ENCODE peak calls at places on chromosomes 6 and 20, in seven cellular contexts. One of them, this sample, is unnamed.

GRCh38 chr6:147195987-147196386 is 8.2 kb upstream of the STXBP5 start:
- DNase-seq in RPMI8226: no peak
- DNase-seq in fibroblast of mammary gland: no peak
- DNase-seq in HS-27A: no peak
- DNase-seq in activated CD8-positive, alpha-beta memory T cell treated with anti-CD3 and anti-CD28 coated beads for 1 hour: no peak
- DNase-seq in stimulated activated CD4-positive, alpha-beta T cell treated with anti-CD3 and anti-CD28 coated beads, Interleukin-4, amount 100 ng/mL, for 24 hours: no peak
- DNase-seq in stomach: no peak
- DNase-seq in this sample: no peak

GRCh38 chr20:916125-916799 is at the start of gene ANGPT4:
- DNase-seq in RPMI8226: no peak
- DNase-seq in fibroblast of mammary gland: no peak
- DNase-seq in HS-27A: no peak
- DNase-seq in activated CD8-positive, alpha-beta memory T cell treated with anti-CD3 and anti-CD28 coated beads for 1 hour: no peak
- DNase-seq in stimulated activated CD4-positive, alpha-beta T cell treated with anti-CD3 and anti-CD28 coated beads, Interleukin-4, amount 100 ng/mL, for 24 hours: no peak
- DNase-seq in stomach: no peak
- DNase-seq in this sample: no peak

GRCh38 chr6:30013296-30013922 is 47.7 kb upstream of the POLR1H start:
- DNase-seq in RPMI8226: no peak
- DNase-seq in fibroblast of mammary gland: no peak
- DNase-seq in HS-27A: no peak
- DNase-seq in activated CD8-positive, alpha-beta memory T cell treated with anti-CD3 and anti-CD28 coated beads for 1 hour: no peak
- DNase-seq in stimulated activated CD4-positive, alpha-beta T cell treated with anti-CD3 and anti-CD28 coated beads, Interleukin-4, amount 100 ng/mL, for 24 hours: no peak
- DNase-seq in stomach: no peak
- DNase-seq in this sample: no peak

GRCh38 chr20:37984018-37984785 is 49.1 kb downstream of the TTI1 start:
- DNase-seq in RPMI8226: no peak
- DNase-seq in fibroblast of mammary gland: no peak
- DNase-seq in HS-27A: no peak
- DNase-seq in activated CD8-positive, alpha-beta memory T cell treated with anti-CD3 and anti-CD28 coated beads for 1 hour: no peak
- DNase-seq in stimulated activated CD4-positive, alpha-beta T cell treated with anti-CD3 and anti-CD28 coated beads, Interleukin-4, amount 100 ng/mL, for 24 hours: no peak
- DNase-seq in stomach: peak
- DNase-seq in this sample: no peak

GRCh38 chr6:5446362-5447075 is 185.2 kb downstream of the FARS2 start:
- DNase-seq in RPMI8226: no peak
- DNase-seq in fibroblast of mammary gland: peak
- DNase-seq in HS-27A: no peak
- DNase-seq in activated CD8-positive, alpha-beta memory T cell treated with anti-CD3 and anti-CD28 coated beads for 1 hour: no peak
- DNase-seq in stimulated activated CD4-positive, alpha-beta T cell treated with anti-CD3 and anti-CD28 coated beads, Interleukin-4, amount 100 ng/mL, for 24 hours: no peak
- DNase-seq in stomach: no peak
- DNase-seq in this sample: no peak

GRCh38 chr6:148935705-148936306 is 189.0 kb downstream of the UST start:
- DNase-seq in RPMI8226: no peak
- DNase-seq in fibroblast of mammary gland: peak
- DNase-seq in HS-27A: no peak
- DNase-seq in activated CD8-positive, alpha-beta memory T cell treated with anti-CD3 and anti-CD28 coated beads for 1 hour: no peak
- DNase-seq in stimulated activated CD4-positive, alpha-beta T cell treated with anti-CD3 and anti-CD28 coated beads, Interleukin-4, amount 100 ng/mL, for 24 hours: no peak
- DNase-seq in stomach: no peak
- DNase-seq in this sample: no peak

GRCh38 chr20:32709528-32710121 is 33.6 kb downstream of the COMMD7 start:
- DNase-seq in RPMI8226: no peak
- DNase-seq in fibroblast of mammary gland: no peak
- DNase-seq in HS-27A: no peak
- DNase-seq in activated CD8-positive, alpha-beta memory T cell treated with anti-CD3 and anti-CD28 coated beads for 1 hour: no peak
- DNase-seq in stimulated activated CD4-positive, alpha-beta T cell treated with anti-CD3 and anti-CD28 coated beads, Interleukin-4, amount 100 ng/mL, for 24 hours: no peak
- DNase-seq in stomach: no peak
- DNase-seq in this sample: no peak

GRCh38 chr20:4812216-4812615 is 90.5 kb downstream of the PRND start:
- DNase-seq in RPMI8226: peak
- DNase-seq in fibroblast of mammary gland: no peak
- DNase-seq in HS-27A: no peak
- DNase-seq in activated CD8-positive, alpha-beta memory T cell treated with anti-CD3 and anti-CD28 coated beads for 1 hour: no peak
- DNase-seq in stimulated activated CD4-positive, alpha-beta T cell treated with anti-CD3 and anti-CD28 coated beads, Interleukin-4, amount 100 ng/mL, for 24 hours: no peak
- DNase-seq in stomach: no peak
- DNase-seq in this sample: no peak

GRCh38 chr20:6709865-6710595 is 57.5 kb upstream of the BMP2 start:
- DNase-seq in RPMI8226: no peak
- DNase-seq in fibroblast of mammary gland: no peak
- DNase-seq in HS-27A: no peak
- DNase-seq in activated CD8-positive, alpha-beta memory T cell treated with anti-CD3 and anti-CD28 coated beads for 1 hour: no peak
- DNase-seq in stimulated activated CD4-positive, alpha-beta T cell treated with anti-CD3 and anti-CD28 coated beads, Interleukin-4, amount 100 ng/mL, for 24 hours: no peak
- DNase-seq in stomach: no peak
- DNase-seq in this sample: no peak

GRCh38 chr6:136586295-136586694 is 36.1 kb upstream of the MAP7 start:
- DNase-seq in RPMI8226: no peak
- DNase-seq in fibroblast of mammary gland: peak
- DNase-seq in HS-27A: no peak
- DNase-seq in activated CD8-positive, alpha-beta memory T cell treated with anti-CD3 and anti-CD28 coated beads for 1 hour: no peak
- DNase-seq in stimulated activated CD4-positive, alpha-beta T cell treated with anti-CD3 and anti-CD28 coated beads, Interleukin-4, amount 100 ng/mL, for 24 hours: no peak
- DNase-seq in stomach: no peak
- DNase-seq in this sample: peak

GRCh38 chr6:20978176-20978614 is 443.9 kb downstream of the CDKAL1 start:
- DNase-seq in RPMI8226: no peak
- DNase-seq in fibroblast of mammary gland: peak
- DNase-seq in HS-27A: no peak
- DNase-seq in activated CD8-positive, alpha-beta memory T cell treated with anti-CD3 and anti-CD28 coated beads for 1 hour: no peak
- DNase-seq in stimulated activated CD4-positive, alpha-beta T cell treated with anti-CD3 and anti-CD28 coated beads, Interleukin-4, amount 100 ng/mL, for 24 hours: peak
- DNase-seq in stomach: no peak
- DNase-seq in this sample: peak

GRCh38 chr6:30875244-30876038 is 8.9 kb upstream of the DDR1 start:
- DNase-seq in RPMI8226: no peak
- DNase-seq in fibroblast of mammary gland: no peak
- DNase-seq in HS-27A: no peak
- DNase-seq in activated CD8-positive, alpha-beta memory T cell treated with anti-CD3 and anti-CD28 coated beads for 1 hour: no peak
- DNase-seq in stimulated activated CD4-positive, alpha-beta T cell treated with anti-CD3 and anti-CD28 coated beads, Interleukin-4, amount 100 ng/mL, for 24 hours: no peak
- DNase-seq in stomach: no peak
- DNase-seq in this sample: no peak

GRCh38 chr6:153210083-153210482 is 79.0 kb upstream of the RGS17 start:
- DNase-seq in RPMI8226: peak
- DNase-seq in fibroblast of mammary gland: peak
- DNase-seq in HS-27A: no peak
- DNase-seq in activated CD8-positive, alpha-beta memory T cell treated with anti-CD3 and anti-CD28 coated beads for 1 hour: no peak
- DNase-seq in stimulated activated CD4-positive, alpha-beta T cell treated with anti-CD3 and anti-CD28 coated beads, Interleukin-4, amount 100 ng/mL, for 24 hours: no peak
- DNase-seq in stomach: no peak
- DNase-seq in this sample: peak

GRCh38 chr6:24283043-24283985 is 74.5 kb downstream of the DCDC2 start:
- DNase-seq in RPMI8226: peak
- DNase-seq in fibroblast of mammary gland: peak
- DNase-seq in HS-27A: peak
- DNase-seq in activated CD8-positive, alpha-beta memory T cell treated with anti-CD3 and anti-CD28 coated beads for 1 hour: no peak
- DNase-seq in stimulated activated CD4-positive, alpha-beta T cell treated with anti-CD3 and anti-CD28 coated beads, Interleukin-4, amount 100 ng/mL, for 24 hours: peak
- DNase-seq in stomach: peak
- DNase-seq in this sample: peak

GRCh38 chr6:133724726-133725125 is 164.2 kb upstream of the TCF21 start:
- DNase-seq in RPMI8226: no peak
- DNase-seq in fibroblast of mammary gland: peak
- DNase-seq in HS-27A: peak
- DNase-seq in activated CD8-positive, alpha-beta memory T cell treated with anti-CD3 and anti-CD28 coated beads for 1 hour: no peak
- DNase-seq in stimulated activated CD4-positive, alpha-beta T cell treated with anti-CD3 and anti-CD28 coated beads, Interleukin-4, amount 100 ng/mL, for 24 hours: no peak
- DNase-seq in stomach: no peak
- DNase-seq in this sample: peak

GRCh38 chr6:142819603-142820335 is 125.2 kb downstream of the HIVEP2 start:
- DNase-seq in RPMI8226: peak
- DNase-seq in fibroblast of mammary gland: peak
- DNase-seq in HS-27A: no peak
- DNase-seq in activated CD8-positive, alpha-beta memory T cell treated with anti-CD3 and anti-CD28 coated beads for 1 hour: no peak
- DNase-seq in stimulated activated CD4-positive, alpha-beta T cell treated with anti-CD3 and anti-CD28 coated beads, Interleukin-4, amount 100 ng/mL, for 24 hours: peak
- DNase-seq in stomach: no peak
- DNase-seq in this sample: no peak

GRCh38 chr6:161434921-161435411 is 161.1 kb upstream of the AGPAT4 start:
- DNase-seq in RPMI8226: no peak
- DNase-seq in fibroblast of mammary gland: peak
- DNase-seq in HS-27A: no peak
- DNase-seq in activated CD8-positive, alpha-beta memory T cell treated with anti-CD3 and anti-CD28 coated beads for 1 hour: no peak
- DNase-seq in stimulated activated CD4-positive, alpha-beta T cell treated with anti-CD3 and anti-CD28 coated beads, Interleukin-4, amount 100 ng/mL, for 24 hours: no peak
- DNase-seq in stomach: no peak
- DNase-seq in this sample: peak

GRCh38 chr6:52694404-52694803 is 23.5 kb downstream of the TMEM14A start:
- DNase-seq in RPMI8226: no peak
- DNase-seq in fibroblast of mammary gland: no peak
- DNase-seq in HS-27A: no peak
- DNase-seq in activated CD8-positive, alpha-beta memory T cell treated with anti-CD3 and anti-CD28 coated beads for 1 hour: no peak
- DNase-seq in stimulated activated CD4-positive, alpha-beta T cell treated with anti-CD3 and anti-CD28 coated beads, Interleukin-4, amount 100 ng/mL, for 24 hours: no peak
- DNase-seq in stomach: no peak
- DNase-seq in this sample: no peak

GRCh38 chr6:44180886-44181285 is 22.3 kb downstream of the CAPN11 start:
- DNase-seq in RPMI8226: no peak
- DNase-seq in fibroblast of mammary gland: no peak
- DNase-seq in HS-27A: no peak
- DNase-seq in activated CD8-positive, alpha-beta memory T cell treated with anti-CD3 and anti-CD28 coated beads for 1 hour: no peak
- DNase-seq in stimulated activated CD4-positive, alpha-beta T cell treated with anti-CD3 and anti-CD28 coated beads, Interleukin-4, amount 100 ng/mL, for 24 hours: no peak
- DNase-seq in stomach: no peak
- DNase-seq in this sample: no peak

GRCh38 chr6:158787395-158787794 is 31.8 kb downstream of the EZR start:
- DNase-seq in RPMI8226: no peak
- DNase-seq in fibroblast of mammary gland: no peak
- DNase-seq in HS-27A: no peak
- DNase-seq in activated CD8-positive, alpha-beta memory T cell treated with anti-CD3 and anti-CD28 coated beads for 1 hour: no peak
- DNase-seq in stimulated activated CD4-positive, alpha-beta T cell treated with anti-CD3 and anti-CD28 coated beads, Interleukin-4, amount 100 ng/mL, for 24 hours: no peak
- DNase-seq in stomach: peak
- DNase-seq in this sample: no peak

GRCh38 chr6:24721461-24722215 is 2.7 kb upstream of the C6orf62 start:
- DNase-seq in RPMI8226: peak
- DNase-seq in fibroblast of mammary gland: peak
- DNase-seq in HS-27A: no peak
- DNase-seq in activated CD8-positive, alpha-beta memory T cell treated with anti-CD3 and anti-CD28 coated beads for 1 hour: no peak
- DNase-seq in stimulated activated CD4-positive, alpha-beta T cell treated with anti-CD3 and anti-CD28 coated beads, Interleukin-4, amount 100 ng/mL, for 24 hours: no peak
- DNase-seq in stomach: peak
- DNase-seq in this sample: no peak

GRCh38 chr6:99282479-99283062 is 66.9 kb downstream of the FAXC start:
- DNase-seq in RPMI8226: no peak
- DNase-seq in fibroblast of mammary gland: peak
- DNase-seq in HS-27A: no peak
- DNase-seq in activated CD8-positive, alpha-beta memory T cell treated with anti-CD3 and anti-CD28 coated beads for 1 hour: no peak
- DNase-seq in stimulated activated CD4-positive, alpha-beta T cell treated with anti-CD3 and anti-CD28 coated beads, Interleukin-4, amount 100 ng/mL, for 24 hours: no peak
- DNase-seq in stomach: no peak
- DNase-seq in this sample: no peak

GRCh38 chr6:151209071-151209831 is 30.5 kb upstream of the AKAP12 start:
- DNase-seq in RPMI8226: no peak
- DNase-seq in fibroblast of mammary gland: peak
- DNase-seq in HS-27A: no peak
- DNase-seq in activated CD8-positive, alpha-beta memory T cell treated with anti-CD3 and anti-CD28 coated beads for 1 hour: no peak
- DNase-seq in stimulated activated CD4-positive, alpha-beta T cell treated with anti-CD3 and anti-CD28 coated beads, Interleukin-4, amount 100 ng/mL, for 24 hours: no peak
- DNase-seq in stomach: no peak
- DNase-seq in this sample: no peak

GRCh38 chr6:120211955-120212792 is 862.6 kb upstream of the MAN1A1 start:
- DNase-seq in RPMI8226: no peak
- DNase-seq in fibroblast of mammary gland: peak
- DNase-seq in HS-27A: no peak
- DNase-seq in activated CD8-positive, alpha-beta memory T cell treated with anti-CD3 and anti-CD28 coated beads for 1 hour: no peak
- DNase-seq in stimulated activated CD4-positive, alpha-beta T cell treated with anti-CD3 and anti-CD28 coated beads, Interleukin-4, amount 100 ng/mL, for 24 hours: no peak
- DNase-seq in stomach: no peak
- DNase-seq in this sample: no peak

GRCh38 chr6:161618816-161619454 is 345.1 kb upstream of the AGPAT4 start:
- DNase-seq in RPMI8226: peak
- DNase-seq in fibroblast of mammary gland: peak
- DNase-seq in HS-27A: no peak
- DNase-seq in activated CD8-positive, alpha-beta memory T cell treated with anti-CD3 and anti-CD28 coated beads for 1 hour: no peak
- DNase-seq in stimulated activated CD4-positive, alpha-beta T cell treated with anti-CD3 and anti-CD28 coated beads, Interleukin-4, amount 100 ng/mL, for 24 hours: no peak
- DNase-seq in stomach: no peak
- DNase-seq in this sample: peak

GRCh38 chr6:159169193-159169555 is at the start of gene FNDC1:
- DNase-seq in RPMI8226: peak
- DNase-seq in fibroblast of mammary gland: no peak
- DNase-seq in HS-27A: no peak
- DNase-seq in activated CD8-positive, alpha-beta memory T cell treated with anti-CD3 and anti-CD28 coated beads for 1 hour: no peak
- DNase-seq in stimulated activated CD4-positive, alpha-beta T cell treated with anti-CD3 and anti-CD28 coated beads, Interleukin-4, amount 100 ng/mL, for 24 hours: peak
- DNase-seq in stomach: no peak
- DNase-seq in this sample: no peak

GRCh38 chr20:61580958-61581824 is 329.1 kb downstream of the CDH4 start:
- DNase-seq in RPMI8226: peak
- DNase-seq in fibroblast of mammary gland: no peak
- DNase-seq in HS-27A: no peak
- DNase-seq in activated CD8-positive, alpha-beta memory T cell treated with anti-CD3 and anti-CD28 coated beads for 1 hour: no peak
- DNase-seq in stimulated activated CD4-positive, alpha-beta T cell treated with anti-CD3 and anti-CD28 coated beads, Interleukin-4, amount 100 ng/mL, for 24 hours: no peak
- DNase-seq in stomach: no peak
- DNase-seq in this sample: no peak

GRCh38 chr6:167089243-167090142 is 33.4 kb upstream of the CCR6 start:
- DNase-seq in RPMI8226: no peak
- DNase-seq in fibroblast of mammary gland: no peak
- DNase-seq in HS-27A: no peak
- DNase-seq in activated CD8-positive, alpha-beta memory T cell treated with anti-CD3 and anti-CD28 coated beads for 1 hour: no peak
- DNase-seq in stimulated activated CD4-positive, alpha-beta T cell treated with anti-CD3 and anti-CD28 coated beads, Interleukin-4, amount 100 ng/mL, for 24 hours: no peak
- DNase-seq in stomach: no peak
- DNase-seq in this sample: no peak

GRCh38 chr6:27726620-27727023 is 185.6 kb downstream of the OR2B2 start:
- DNase-seq in RPMI8226: peak
- DNase-seq in fibroblast of mammary gland: peak
- DNase-seq in HS-27A: no peak
- DNase-seq in activated CD8-positive, alpha-beta memory T cell treated with anti-CD3 and anti-CD28 coated beads for 1 hour: no peak
- DNase-seq in stimulated activated CD4-positive, alpha-beta T cell treated with anti-CD3 and anti-CD28 coated beads, Interleukin-4, amount 100 ng/mL, for 24 hours: no peak
- DNase-seq in stomach: no peak
- DNase-seq in this sample: no peak

GRCh38 chr6:104325341-104326172 is 534.2 kb downstream of the HACE1 start:
- DNase-seq in RPMI8226: peak
- DNase-seq in fibroblast of mammary gland: peak
- DNase-seq in HS-27A: no peak
- DNase-seq in activated CD8-positive, alpha-beta memory T cell treated with anti-CD3 and anti-CD28 coated beads for 1 hour: no peak
- DNase-seq in stimulated activated CD4-positive, alpha-beta T cell treated with anti-CD3 and anti-CD28 coated beads, Interleukin-4, amount 100 ng/mL, for 24 hours: no peak
- DNase-seq in stomach: no peak
- DNase-seq in this sample: no peak

GRCh38 chr20:37453288-37453687 is 67.8 kb upstream of the NNAT start:
- DNase-seq in RPMI8226: no peak
- DNase-seq in fibroblast of mammary gland: no peak
- DNase-seq in HS-27A: no peak
- DNase-seq in activated CD8-positive, alpha-beta memory T cell treated with anti-CD3 and anti-CD28 coated beads for 1 hour: no peak
- DNase-seq in stimulated activated CD4-positive, alpha-beta T cell treated with anti-CD3 and anti-CD28 coated beads, Interleukin-4, amount 100 ng/mL, for 24 hours: no peak
- DNase-seq in stomach: no peak
- DNase-seq in this sample: no peak

GRCh38 chr6:104887350-104887749 is 27.6 kb upstream of the HACE1 start:
- DNase-seq in RPMI8226: peak
- DNase-seq in fibroblast of mammary gland: peak
- DNase-seq in HS-27A: no peak
- DNase-seq in activated CD8-positive, alpha-beta memory T cell treated with anti-CD3 and anti-CD28 coated beads for 1 hour: no peak
- DNase-seq in stimulated activated CD4-positive, alpha-beta T cell treated with anti-CD3 and anti-CD28 coated beads, Interleukin-4, amount 100 ng/mL, for 24 hours: no peak
- DNase-seq in stomach: no peak
- DNase-seq in this sample: peak

This sample was measured in fibroblast of gingiva.